ENCODE peak calls at places on chromosomes 13 and 19, in nine cellular contexts. E is GF-D8; P is NCI-H1436 treated with DMSO at 0.1 percent for 48 hours; B is DMS153; Z is GM23248; Y is WTC11; N is CD4-positive, alpha-beta T cell; V is head of caudate nucleus; H is A549. L is an unnamed sample.

GRCh38 chr13:110089815-110090214 is 217.1 kb downstream of the COL4A1 start:
- DNase-seq in E (no peak), N (no peak), V (no peak), P (no peak), B (no peak), Z (peak; percentile 26), Y (no peak), H (no peak), L (no peak)

GRCh38 chr19:33248954-33249613 is 23.4 kb upstream of the SLC7A10 start:
- DNase-seq in E (peak; percentile 67), P (no peak), H (peak; percentile 63), Z (peak; percentile 54), N (no peak), B (no peak), Y (no peak), V (no peak), L (no peak)

GRCh38 chr13:93862259-93862658 is 617.2 kb downstream of the DCT start:
- DNase-seq in Z (peak; percentile 60), N (no peak), E (no peak), V (peak; percentile 4), Y (no peak), B (no peak), H (no peak), P (no peak), L (peak; percentile 8)

GRCh38 chr19:10292206-10292788 is 2.5 kb downstream of the ICAM5 start:
- DNase-seq in V (peak; percentile 53), B (peak; percentile 45), Z (peak; percentile 91), P (no peak), Y (peak; percentile 99), H (peak; percentile 72), E (no peak), N (no peak), L (peak; percentile 87)

GRCh38 chr19:30888937-30889336 is 460.3 kb downstream of the TSHZ3 start:
- DNase-seq in Y (no peak), H (no peak), V (no peak), E (no peak), N (no peak), P (no peak), Z (no peak), B (no peak), L (no peak)

GRCh38 chr13:51935326-51936171 is 73.8 kb downstream of the CCDC70 start:
- DNase-seq in B (no peak), V (peak; percentile 35), Z (peak; percentile 21), P (no peak), Y (peak; percentile 63), E (no peak), N (no peak), H (peak; percentile 29), L (peak; percentile 19)

GRCh38 chr19:13160557-13160956 is 10.3 kb downstream of the IER2 start:
- DNase-seq in E (no peak), Y (no peak), P (no peak), H (peak; percentile 63), N (no peak), V (no peak), B (no peak), Z (peak; percentile 83), L (peak; percentile 74)

GRCh38 chr13:23087884-23088283 is 92.9 kb upstream of the SGCG start:
- DNase-seq in B (peak; percentile 12), H (peak; percentile 17), P (no peak), E (no peak), V (no peak), Z (peak; percentile 39), Y (peak; percentile 62), N (no peak), L (peak; percentile 22)

GRCh38 chr13:26628706-26629105 is 71.2 kb downstream of the WASF3 start:
- DNase-seq in E (no peak), Y (peak; percentile 22), B (no peak), H (peak; percentile 14), P (no peak), N (no peak), V (no peak), Z (peak; percentile 48), L (peak; percentile 52)

GRCh38 chr19:43563816-43564215 is 11.5 kb downstream of the XRCC1 start:
- DNase-seq in N (no peak), Z (no peak), V (no peak), B (no peak), P (no peak), E (no peak), Y (no peak), H (no peak), L (no peak)

GRCh38 chr13:113428871-113429607 is 24.2 kb downstream of the ADPRHL1 start:
- DNase-seq in V (no peak), N (no peak), Z (no peak), E (no peak), P (no peak), H (no peak), Y (no peak), B (no peak), L (no peak)

GRCh38 chr13:112842343-112842856 is 126.6 kb upstream of the MCF2L start:
- DNase-seq in H (no peak), P (no peak), Z (no peak), B (no peak), V (no peak), N (no peak), E (no peak), Y (no peak), L (no peak)

GRCh38 chr13:67119481-67119883 is 110.7 kb downstream of the PCDH9 start:
- DNase-seq in H (peak; percentile 91), Z (peak; percentile 20), B (no peak), P (no peak), N (no peak), Y (no peak), V (no peak), E (no peak), L (peak; percentile 52)

GRCh38 chr19:7871530-7872305 is 2.5 kb downstream of the PRR36 start:
- DNase-seq in B (peak; percentile 94), P (peak; percentile 72), E (peak; percentile 66), H (peak; percentile 96), Y (peak; percentile 100), N (peak; percentile 56), V (peak; percentile 80), Z (peak; percentile 94), L (peak; percentile 94)

GRCh38 chr19:28014821-28015405 is 1198.0 kb downstream of the UQCRFS1 start:
- DNase-seq in Y (no peak), H (no peak), N (no peak), E (no peak), B (no peak), V (no peak), Z (no peak), P (no peak), L (no peak)

GRCh38 chr13:111139452-111139851 is 24.3 kb downstream of the ARHGEF7 start:
- DNase-seq in N (no peak), E (no peak), B (no peak), H (no peak), Z (no peak), V (no peak), Y (no peak), P (no peak), L (no peak)

GRCh38 chr19:17448190-17448967 is at the start of gene TMEM221:
- DNase-seq in H (peak; percentile 66), E (no peak), P (no peak), Z (peak; percentile 69), Y (peak; percentile 78), B (no peak), N (peak; percentile 49), V (peak; percentile 23), L (peak; percentile 35)

GRCh38 chr19:8335343-8336071 is 7.6 kb downstream of the KANK3 start:
- DNase-seq in H (peak; percentile 66), E (no peak), V (no peak), N (peak; percentile 6), Y (peak; percentile 59), B (no peak), P (no peak), Z (peak; percentile 12), L (no peak)

GRCh38 chr13:26482451-26483197 is 74.9 kb upstream of the WASF3 start:
- DNase-seq in B (peak; percentile 58), E (peak; percentile 32), H (peak; percentile 66), P (no peak), V (peak; percentile 66), N (peak; percentile 37), Y (peak; percentile 74), Z (peak; percentile 75), L (peak; percentile 73)

GRCh38 chr19:1070576-1070930 is 3.6 kb downstream of the ARHGAP45 start:
- DNase-seq in E (no peak), P (no peak), Z (no peak), B (no peak), N (no peak), H (no peak), V (no peak), Y (peak; percentile 77), L (no peak)

GRCh38 chr19:51693246-51693645 is at the start of gene SPACA6:
- DNase-seq in Z (no peak), Y (no peak), P (no peak), N (no peak), H (no peak), B (no peak), V (no peak), E (no peak), L (no peak)

GRCh38 chr19:45884682-45885555 is 1.0 kb downstream of the IRF2BP1 start:
- DNase-seq in N (no peak), Y (peak; percentile 43), V (no peak), H (no peak), B (no peak), P (no peak), Z (peak; percentile 60), E (no peak), L (no peak)

GRCh38 chr13:98585398-98585754 is 8.5 kb upstream of the STK24 start:
- DNase-seq in H (no peak), V (no peak), E (no peak), Z (no peak), B (no peak), N (no peak), P (no peak), Y (no peak), L (no peak)

GRCh38 chr19:4264812-4265211 is 14.3 kb upstream of the SHD start:
- DNase-seq in B (no peak), V (no peak), E (no peak), Z (no peak), H (no peak), Y (no peak), P (no peak), N (no peak), L (no peak)

GRCh38 chr13:100941811-100942361 is 267.3 kb upstream of the TMTC4 start:
- DNase-seq in N (no peak), V (no peak), H (no peak), Z (no peak), Y (no peak), P (no peak), B (no peak), E (no peak), L (no peak)

GRCh38 chr19:8575467-8575997 is 1.7 kb downstream of the MYO1F start:
- DNase-seq in H (peak; percentile 57), Z (peak; percentile 65), N (peak; percentile 62), E (no peak), P (no peak), B (no peak), V (no peak), Y (no peak), L (peak; percentile 38)

GRCh38 chr13:36174923-36175322 is 39.4 kb downstream of the SOHLH2 start:
- DNase-seq in N (no peak), B (no peak), V (no peak), P (no peak), Y (no peak), H (no peak), Z (no peak), E (no peak), L (no peak)

GRCh38 chr19:4972509-4973230 is 3.8 kb downstream of the KDM4B start:
- DNase-seq in P (no peak), E (no peak), H (peak; percentile 32), B (no peak), V (no peak), Y (no peak), N (no peak), Z (peak; percentile 88), L (peak; percentile 74)

GRCh38 chr13:37109080-37109678 is 3.7 kb upstream of the CSNK1A1L start:
- DNase-seq in P (no peak), V (peak; percentile 22), E (no peak), B (peak; percentile 34), Z (peak; percentile 69), N (no peak), H (peak; percentile 1), Y (no peak), L (peak; percentile 67)

GRCh38 chr13:51894239-51894638 is 32.5 kb downstream of the CCDC70 start:
- DNase-seq in V (no peak), P (no peak), H (no peak), N (no peak), B (no peak), Y (no peak), E (no peak), Z (no peak), L (peak; percentile 22)

GRCh38 chr19:45254044-45254531 is 3.0 kb downstream of the MARK4 start:
- DNase-seq in B (no peak), V (no peak), H (no peak), P (no peak), Y (peak; percentile 39), N (no peak), Z (peak; percentile 13), E (no peak), L (no peak)